ENCODE peak calls at places on chromosome 22, in five cellular contexts. L, W, B, G and C are unnamed samples.

GRCh38 chr22:35312198-35313059 is 12.7 kb downstream of the TOM1 start:
- DNase-seq in L (peak; percentile 40), W (peak; percentile 90), B (peak; percentile 57), G (peak; percentile 50), C (no peak)

GRCh38 chr22:30282616-30283046 is 6.7 kb downstream of the CASTOR1 start:
- DNase-seq in L (no peak), W (no peak), B (no peak), G (no peak), C (no peak)

GRCh38 chr22:30062256-30062655 is 18.0 kb upstream of the HORMAD2 start:
- DNase-seq in L (no peak), W (no peak), B (no peak), G (no peak), C (no peak)

GRCh38 chr22:19055801-19056200 is 66.4 kb downstream of the DGCR2 start:
- DNase-seq in L (no peak), W (no peak), B (no peak), G (no peak), C (no peak)

GRCh38 chr22:21098099-21098671 is 52.4 kb downstream of the LRRC74B start:
- DNase-seq in L (no peak), W (no peak), B (peak; percentile 6), G (no peak), C (peak; percentile 83)

GRCh38 chr22:45435544-45436139 is 22.1 kb downstream of the RIBC2 start:
- DNase-seq in L (peak; percentile 90), W (peak; percentile 66), B (peak; percentile 79), G (peak; percentile 81), C (peak; percentile 80)

GRCh38 chr22:48227341-48228018 is 1465.0 kb downstream of the TBC1D22A start:
- DNase-seq in L (no peak), W (no peak), B (no peak), G (no peak), C (no peak)

GRCh38 chr22:45537734-45538181 is 35.1 kb downstream of the FBLN1 start:
- DNase-seq in L (no peak), W (peak; percentile 85), B (peak; percentile 90), G (no peak), C (no peak)

GRCh38 chr22:42969348-42969975 is 45.5 kb downstream of the PACSIN2 start:
- DNase-seq in L (no peak), W (no peak), B (no peak), G (no peak), C (no peak)

GRCh38 chr22:47065756-47066615 is 303.5 kb downstream of the TBC1D22A start:
- DNase-seq in L (no peak), W (no peak), B (no peak), G (no peak), C (no peak)

GRCh38 chr22:41369837-41370236 is 11.9 kb upstream of the TEF start:
- DNase-seq in L (no peak), W (peak; percentile 32), B (no peak), G (no peak), C (no peak)

GRCh38 chr22:36371920-36372319 is 15.8 kb downstream of the MYH9 start:
- DNase-seq in L (no peak), W (no peak), B (no peak), G (no peak), C (no peak)

GRCh38 chr22:26234267-26234666 is 65.0 kb downstream of the SEZ6L start:
- DNase-seq in L (no peak), W (no peak), B (no peak), G (no peak), C (no peak)

GRCh38 chr22:43186272-43187170 is at the start of gene TTLL12:
- DNase-seq in L (peak; percentile 83), W (peak; percentile 57), B (no peak), G (peak; percentile 75), C (peak; percentile 68)

GRCh38 chr22:22940961-22941605 is 53.5 kb downstream of the IGLL5 start:
- DNase-seq in L (no peak), W (no peak), B (no peak), G (no peak), C (no peak)